ENCODE peak calls at places on chromosomes 3 and 15, in ten cellular contexts. One of them, this sample, is unnamed.

GRCh38 chr3:46928297-46928696 is 48.2 kb downstream of the CCDC12 start:
- DNase-seq in hepatocyte: no peak
- DNase-seq in tibial nerve: no peak
- DNase-seq in uterus: no peak
- DNase-seq in epithelial cell of proximal tubule: no peak
- DNase-seq in GM13976: no peak
- DNase-seq in left ventricle myocardium inferior: no peak
- DNase-seq in fibroblast of pulmonary artery: no peak
- DNase-seq in IMR-90: no peak
- DNase-seq in heart left ventricle: no peak
- DNase-seq in this sample: no peak

GRCh38 chr3:13025090-13025489 is 48.1 kb downstream of the IQSEC1 start:
- DNase-seq in hepatocyte: no peak
- DNase-seq in tibial nerve: no peak
- DNase-seq in uterus: no peak
- DNase-seq in epithelial cell of proximal tubule: no peak
- DNase-seq in GM13976: no peak
- DNase-seq in left ventricle myocardium inferior: peak; percentile 37
- DNase-seq in fibroblast of pulmonary artery: peak; percentile 44
- DNase-seq in IMR-90: peak; percentile 71
- DNase-seq in heart left ventricle: peak; percentile 50
- DNase-seq in this sample: no peak

GRCh38 chr3:186520957-186521842 is 23.0 kb downstream of the CRYGS start:
- DNase-seq in hepatocyte: no peak
- DNase-seq in tibial nerve: no peak
- DNase-seq in uterus: no peak
- DNase-seq in epithelial cell of proximal tubule: no peak
- DNase-seq in GM13976: peak; percentile 45
- DNase-seq in left ventricle myocardium inferior: no peak
- DNase-seq in fibroblast of pulmonary artery: no peak
- DNase-seq in IMR-90: no peak
- DNase-seq in heart left ventricle: no peak
- DNase-seq in this sample: peak; percentile 36

GRCh38 chr3:190120161-190121060 is at the start of gene P3H2:
- DNase-seq in hepatocyte: peak; percentile 96
- DNase-seq in tibial nerve: peak; percentile 48
- DNase-seq in uterus: peak; percentile 84
- DNase-seq in epithelial cell of proximal tubule: no peak
- DNase-seq in GM13976: peak; percentile 86
- DNase-seq in left ventricle myocardium inferior: peak; percentile 80
- DNase-seq in fibroblast of pulmonary artery: peak; percentile 92
- DNase-seq in IMR-90: peak; percentile 93
- DNase-seq in heart left ventricle: peak; percentile 80
- DNase-seq in this sample: peak; percentile 83

GRCh38 chr3:64297563-64297962 is 72.3 kb upstream of the PRICKLE2 start:
- DNase-seq in hepatocyte: no peak
- DNase-seq in tibial nerve: no peak
- DNase-seq in uterus: no peak
- DNase-seq in epithelial cell of proximal tubule: no peak
- DNase-seq in GM13976: no peak
- DNase-seq in left ventricle myocardium inferior: no peak
- DNase-seq in fibroblast of pulmonary artery: no peak
- DNase-seq in IMR-90: no peak
- DNase-seq in heart left ventricle: no peak
- DNase-seq in this sample: no peak

GRCh38 chr3:177348974-177349373 is 151.7 kb upstream of the TBL1XR1 start:
- DNase-seq in hepatocyte: no peak
- DNase-seq in tibial nerve: no peak
- DNase-seq in uterus: no peak
- DNase-seq in epithelial cell of proximal tubule: no peak
- DNase-seq in GM13976: no peak
- DNase-seq in left ventricle myocardium inferior: no peak
- DNase-seq in fibroblast of pulmonary artery: no peak
- DNase-seq in IMR-90: no peak
- DNase-seq in heart left ventricle: no peak
- DNase-seq in this sample: no peak

GRCh38 chr3:74344865-74345264 is 269.6 kb downstream of the CNTN3 start:
- DNase-seq in hepatocyte: no peak
- DNase-seq in tibial nerve: no peak
- DNase-seq in uterus: no peak
- DNase-seq in epithelial cell of proximal tubule: no peak
- DNase-seq in GM13976: no peak
- DNase-seq in left ventricle myocardium inferior: no peak
- DNase-seq in fibroblast of pulmonary artery: no peak
- DNase-seq in IMR-90: no peak
- DNase-seq in heart left ventricle: no peak
- DNase-seq in this sample: no peak

GRCh38 chr3:130773371-130773770 is 26.7 kb upstream of the PIK3R4 start:
- DNase-seq in hepatocyte: no peak
- DNase-seq in tibial nerve: no peak
- DNase-seq in uterus: no peak
- DNase-seq in epithelial cell of proximal tubule: no peak
- DNase-seq in GM13976: no peak
- DNase-seq in left ventricle myocardium inferior: no peak
- DNase-seq in fibroblast of pulmonary artery: peak; percentile 24
- DNase-seq in IMR-90: no peak
- DNase-seq in heart left ventricle: no peak
- DNase-seq in this sample: no peak

GRCh38 chr3:143119974-143120715 is 574 bp downstream of the CHST2 start:
- DNase-seq in hepatocyte: peak; percentile 34
- DNase-seq in tibial nerve: no peak
- DNase-seq in uterus: peak; percentile 15
- DNase-seq in epithelial cell of proximal tubule: no peak
- DNase-seq in GM13976: peak; percentile 49
- DNase-seq in left ventricle myocardium inferior: peak; percentile 28
- DNase-seq in fibroblast of pulmonary artery: no peak
- DNase-seq in IMR-90: no peak
- DNase-seq in heart left ventricle: peak; percentile 20
- DNase-seq in this sample: peak; percentile 63

GRCh38 chr15:92098869-92099268 is 245.4 kb downstream of the SLCO3A1 start:
- DNase-seq in hepatocyte: no peak
- DNase-seq in tibial nerve: peak; percentile 28
- DNase-seq in uterus: no peak
- DNase-seq in epithelial cell of proximal tubule: no peak
- DNase-seq in GM13976: no peak
- DNase-seq in left ventricle myocardium inferior: peak; percentile 41
- DNase-seq in fibroblast of pulmonary artery: no peak
- DNase-seq in IMR-90: no peak
- DNase-seq in heart left ventricle: peak; percentile 40
- DNase-seq in this sample: no peak

GRCh38 chr3:140068512-140068911 is 133.5 kb downstream of the CLSTN2 start:
- DNase-seq in hepatocyte: no peak
- DNase-seq in tibial nerve: no peak
- DNase-seq in uterus: no peak
- DNase-seq in epithelial cell of proximal tubule: no peak
- DNase-seq in GM13976: no peak
- DNase-seq in left ventricle myocardium inferior: no peak
- DNase-seq in fibroblast of pulmonary artery: no peak
- DNase-seq in IMR-90: no peak
- DNase-seq in heart left ventricle: no peak
- DNase-seq in this sample: no peak

GRCh38 chr15:82810863-82811421 is 1.5 kb downstream of the WHAMM start:
- DNase-seq in hepatocyte: no peak
- DNase-seq in tibial nerve: no peak
- DNase-seq in uterus: no peak
- DNase-seq in epithelial cell of proximal tubule: no peak
- DNase-seq in GM13976: no peak
- DNase-seq in left ventricle myocardium inferior: no peak
- DNase-seq in fibroblast of pulmonary artery: peak; percentile 10
- DNase-seq in IMR-90: no peak
- DNase-seq in heart left ventricle: no peak
- DNase-seq in this sample: peak; percentile 45

DNA sequence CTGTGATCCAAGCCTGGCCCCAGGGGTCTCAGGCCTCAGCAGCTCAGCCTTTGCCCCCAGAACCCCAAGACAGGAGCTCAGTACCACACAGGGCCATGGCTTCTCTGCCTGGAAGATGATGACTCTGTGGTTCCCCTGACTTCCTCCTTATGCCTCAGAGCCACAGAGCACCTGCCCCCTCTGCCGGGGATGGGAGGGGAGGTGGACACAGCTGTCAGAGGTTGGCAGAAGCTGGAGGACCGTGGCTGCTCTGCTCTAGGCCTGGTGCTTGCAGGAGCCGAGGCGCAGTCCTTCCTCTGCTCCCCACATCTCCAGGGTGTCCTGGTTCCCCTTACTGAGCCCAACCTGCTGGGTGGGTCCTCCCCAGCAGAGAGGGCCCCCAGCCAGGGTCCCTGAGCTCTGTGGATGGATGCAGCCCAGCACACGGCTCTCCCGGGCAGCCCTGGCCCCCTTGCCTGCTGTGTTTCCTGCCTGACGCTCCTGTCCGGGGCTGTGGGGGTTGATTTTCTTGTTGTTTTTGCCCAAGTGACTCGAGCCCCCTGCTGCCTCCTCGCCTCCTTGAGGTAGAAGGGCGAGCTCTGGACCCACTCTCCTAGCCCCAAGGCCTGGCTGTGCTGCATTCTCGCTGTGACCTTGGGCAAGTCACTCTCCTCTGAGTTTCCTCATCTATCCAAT is 36.6 kb downstream of the PSTPIP1 start:
- DNase-seq in hepatocyte: no peak
- DNase-seq in tibial nerve: no peak
- DNase-seq in uterus: peak; percentile 9
- DNase-seq in epithelial cell of proximal tubule: no peak
- DNase-seq in GM13976: peak; percentile 74
- DNase-seq in left ventricle myocardium inferior: no peak
- DNase-seq in fibroblast of pulmonary artery: no peak
- DNase-seq in IMR-90: peak; percentile 44
- DNase-seq in heart left ventricle: peak; percentile 6
- DNase-seq in this sample: no peak
- TF ChIP-seq CTCF in hepatocyte: no peak
- TF ChIP-seq CTCF in tibial nerve: no peak
- TF ChIP-seq CTCF in uterus: no peak
- TF ChIP-seq CTCF in epithelial cell of proximal tubule: peak; percentile 49
- TF ChIP-seq CTCF in GM13976: peak; percentile 61
- TF ChIP-seq CTCF in left ventricle myocardium inferior: no peak
- TF ChIP-seq CTCF in fibroblast of pulmonary artery: no peak
- TF ChIP-seq CTCF in IMR-90: peak; percentile 26
- TF ChIP-seq CTCF in heart left ventricle: no peak
- TF ChIP-seq CTCF in this sample: peak; percentile 36

GRCh38 chr3:98339031-98339430 is 14.6 kb upstream of the OR5K4 start:
- DNase-seq in hepatocyte: no peak
- DNase-seq in tibial nerve: no peak
- DNase-seq in uterus: no peak
- DNase-seq in epithelial cell of proximal tubule: no peak
- DNase-seq in GM13976: no peak
- DNase-seq in left ventricle myocardium inferior: no peak
- DNase-seq in fibroblast of pulmonary artery: no peak
- DNase-seq in IMR-90: no peak
- DNase-seq in heart left ventricle: no peak
- DNase-seq in this sample: no peak

GRCh38 chr3:98341758-98342157 is 11.9 kb upstream of the OR5K4 start:
- DNase-seq in hepatocyte: no peak
- DNase-seq in tibial nerve: no peak
- DNase-seq in uterus: no peak
- DNase-seq in epithelial cell of proximal tubule: no peak
- DNase-seq in GM13976: no peak
- DNase-seq in left ventricle myocardium inferior: no peak
- DNase-seq in fibroblast of pulmonary artery: no peak
- DNase-seq in IMR-90: no peak
- DNase-seq in heart left ventricle: no peak
- DNase-seq in this sample: no peak

DNA sequence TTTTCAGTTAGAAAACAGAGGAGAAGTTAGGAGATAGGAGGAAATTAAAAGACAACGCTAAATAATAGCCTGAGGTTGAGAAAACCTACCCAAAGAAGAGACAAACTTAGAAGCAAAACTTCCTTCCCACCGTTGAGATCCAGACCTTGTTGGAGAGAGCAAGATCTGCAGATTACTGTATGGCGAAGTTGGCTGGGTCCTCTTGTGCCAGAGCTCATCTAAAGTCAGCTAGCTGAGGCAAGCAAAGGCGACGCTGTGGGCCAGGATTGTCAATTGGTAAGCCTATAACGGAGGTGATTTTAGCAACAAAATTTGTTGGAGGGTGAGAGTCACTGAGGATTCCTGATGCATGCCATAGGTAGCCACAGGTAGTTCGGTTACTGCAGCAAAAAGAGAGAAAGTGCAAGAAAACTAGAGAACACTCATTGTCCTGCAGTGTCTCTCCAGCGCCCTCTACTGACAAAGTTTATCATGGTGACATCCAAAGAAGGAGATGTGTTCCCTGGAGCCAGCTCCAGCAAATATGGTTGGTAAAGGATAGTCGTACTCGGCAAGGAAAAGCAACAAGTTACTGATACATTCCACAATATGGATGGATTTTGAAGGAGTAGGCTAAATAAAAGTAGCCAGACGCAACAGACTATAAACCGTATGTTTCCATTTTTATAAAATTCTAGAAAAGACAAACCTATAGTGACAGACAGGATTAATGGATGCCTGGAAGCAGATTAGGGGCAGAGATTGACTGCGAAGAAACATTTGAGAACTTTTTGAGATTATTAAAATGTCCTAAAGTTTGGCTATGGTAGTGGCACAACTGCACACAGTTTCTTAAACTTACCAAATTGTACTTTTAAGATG is 9.8 kb upstream of the OR5K4 start:
- DNase-seq in hepatocyte: peak; percentile 79
- DNase-seq in tibial nerve: peak; percentile 26
- DNase-seq in uterus: no peak
- DNase-seq in epithelial cell of proximal tubule: no peak
- DNase-seq in GM13976: peak; percentile 26
- DNase-seq in left ventricle myocardium inferior: no peak
- DNase-seq in fibroblast of pulmonary artery: peak; percentile 46
- DNase-seq in IMR-90: peak; percentile 17
- DNase-seq in heart left ventricle: no peak
- DNase-seq in this sample: peak; percentile 34
- TF ChIP-seq CTCF in hepatocyte: peak; percentile 55
- TF ChIP-seq CTCF in tibial nerve: no peak
- TF ChIP-seq CTCF in uterus: no peak
- TF ChIP-seq CTCF in epithelial cell of proximal tubule: peak; percentile 82
- TF ChIP-seq CTCF in GM13976: peak; percentile 65
- TF ChIP-seq CTCF in left ventricle myocardium inferior: peak; percentile 32
- TF ChIP-seq CTCF in fibroblast of pulmonary artery: peak; percentile 60
- TF ChIP-seq CTCF in IMR-90: peak; percentile 49
- TF ChIP-seq CTCF in heart left ventricle: peak; percentile 38
- TF ChIP-seq CTCF in this sample: peak; percentile 84

GRCh38 chr3:61936344-61936937 is 375.1 kb downstream of the PTPRG start:
- DNase-seq in hepatocyte: peak; percentile 10
- DNase-seq in tibial nerve: no peak
- DNase-seq in uterus: no peak
- DNase-seq in epithelial cell of proximal tubule: no peak
- DNase-seq in GM13976: peak; percentile 35
- DNase-seq in left ventricle myocardium inferior: no peak
- DNase-seq in fibroblast of pulmonary artery: peak; percentile 42
- DNase-seq in IMR-90: peak; percentile 15
- DNase-seq in heart left ventricle: no peak
- DNase-seq in this sample: peak; percentile 21
- TF ChIP-seq CTCF in hepatocyte: peak; percentile 32
- TF ChIP-seq CTCF in tibial nerve: no peak
- TF ChIP-seq CTCF in uterus: no peak
- TF ChIP-seq CTCF in epithelial cell of proximal tubule: peak; percentile 68
- TF ChIP-seq CTCF in GM13976: peak; percentile 66
- TF ChIP-seq CTCF in left ventricle myocardium inferior: peak; percentile 50
- TF ChIP-seq CTCF in fibroblast of pulmonary artery: peak; percentile 77
- TF ChIP-seq CTCF in IMR-90: peak; percentile 46
- TF ChIP-seq CTCF in heart left ventricle: peak; percentile 39
- TF ChIP-seq CTCF in this sample: peak; percentile 74

DNA sequence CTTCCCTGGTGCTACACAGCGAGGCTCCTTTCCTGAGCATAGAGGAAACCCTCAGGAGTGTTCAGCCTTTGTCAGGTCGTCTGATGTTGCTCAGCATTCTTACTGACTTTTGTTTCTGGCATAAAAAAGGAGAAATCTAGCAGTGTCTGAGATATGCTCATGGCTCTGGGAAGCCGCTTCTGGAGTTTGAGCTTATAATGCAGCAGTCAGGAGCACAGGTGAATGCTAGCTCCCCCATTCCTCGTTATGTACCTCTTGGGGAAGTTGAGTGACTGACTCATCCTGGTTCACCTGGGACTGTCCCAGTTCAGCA is 49.2 kb upstream of the MYZAP start:
- DNase-seq in hepatocyte: no peak
- DNase-seq in tibial nerve: no peak
- DNase-seq in uterus: no peak
- DNase-seq in epithelial cell of proximal tubule: no peak
- DNase-seq in GM13976: no peak
- DNase-seq in left ventricle myocardium inferior: no peak
- DNase-seq in fibroblast of pulmonary artery: no peak
- DNase-seq in IMR-90: no peak
- DNase-seq in heart left ventricle: no peak
- DNase-seq in this sample: no peak
- TF ChIP-seq CTCF in hepatocyte: no peak
- TF ChIP-seq CTCF in tibial nerve: no peak
- TF ChIP-seq CTCF in uterus: no peak
- TF ChIP-seq CTCF in epithelial cell of proximal tubule: no peak
- TF ChIP-seq CTCF in GM13976: no peak
- TF ChIP-seq CTCF in left ventricle myocardium inferior: no peak
- TF ChIP-seq CTCF in fibroblast of pulmonary artery: no peak
- TF ChIP-seq CTCF in IMR-90: no peak
- TF ChIP-seq CTCF in heart left ventricle: no peak
- TF ChIP-seq CTCF in this sample: no peak